ENCODE peak calls at places on chromosomes 1 and 21, in five cellular contexts. T is heart left ventricle, Q is sigmoid colon, J is body of pancreas, H is spleen. B is an unnamed sample.

GRCh38 chr1:91015794-91016550 is 5.9 kb downstream of the ZNF644 start:
- DNase-seq in T (no peak), J (no peak), Q (no peak), H (no peak), B (no peak)

GRCh38 chr21:43864313-43864805 is 664 bp upstream of the AGPAT3 start:
- DNase-seq in J (peak), H (peak), T (peak), Q (peak), B (no peak)

GRCh38 chr1:47805826-47806450 is 191.2 kb downstream of the TRABD2B start:
- DNase-seq in T (no peak), Q (no peak), H (no peak), J (no peak), B (no peak)

GRCh38 chr1:163747855-163748254 is 426.1 kb downstream of the NUF2 start:
- DNase-seq in H (no peak), J (no peak), Q (no peak), T (no peak), B (no peak)

GRCh38 chr21:26047279-26047967 is 123.1 kb downstream of the APP start:
- DNase-seq in Q (no peak), J (peak), T (no peak), H (no peak), B (no peak)

GRCh38 chr1:183139281-183139942 is 46.7 kb upstream of the LAMC2 start:
- DNase-seq in J (no peak), T (no peak), H (no peak), Q (no peak), B (no peak)

GRCh38 chr1:23118957-23119792 is 49.5 kb downstream of the LUZP1 start:
- DNase-seq in H (no peak), T (no peak), J (no peak), Q (no peak), B (no peak)

GRCh38 chr1:201673093-201673492 is 134.2 kb downstream of the NAV1 start:
- DNase-seq in Q (no peak), T (no peak), H (no peak), J (no peak), B (no peak)

GRCh38 chr21:45031231-45032191 is 42.9 kb upstream of the ADARB1 start:
- DNase-seq in H (no peak), Q (peak), T (no peak), J (no peak), B (no peak)

GRCh38 chr1:84156210-84156621 is 12.1 kb downstream of the PRKACB start:
- DNase-seq in T (no peak), Q (no peak), H (no peak), J (no peak), B (no peak)

GRCh38 chr1:210754931-210755670 is 378.8 kb downstream of the KCNH1 start:
- DNase-seq in Q (no peak), J (no peak), H (no peak), T (no peak), B (no peak)

GRCh38 chr1:172450524-172450885 is 6.6 kb upstream of the PIGC start:
- DNase-seq in H (no peak), T (no peak), Q (no peak), J (no peak), B (no peak)

GRCh38 chr21:35258521-35258920 is 209.4 kb upstream of the RUNX1 start:
- DNase-seq in T (no peak), J (no peak), Q (no peak), H (no peak), B (no peak)

GRCh38 chr1:69814926-69815325 is 247.2 kb downstream of the LRRC7 start:
- DNase-seq in H (no peak), Q (no peak), T (no peak), J (no peak), B (no peak)

GRCh38 chr1:185435696-185436379 is 118.8 kb upstream of the IVNS1ABP start:
- DNase-seq in T (no peak), H (no peak), Q (no peak), J (no peak), B (no peak)

GRCh38 chr1:177170756-177171535 is at the start of gene BRINP2:
- DNase-seq in Q (no peak), H (peak), T (peak), J (peak), B (no peak)

GRCh38 chr1:215081566-215082531 is 688 bp upstream of the KCNK2 start:
- DNase-seq in T (no peak), J (no peak), H (peak), Q (no peak), B (no peak)

GRCh38 chr1:29105822-29106221 is 17.9 kb downstream of the TMEM200B start:
- DNase-seq in T (no peak), H (no peak), Q (no peak), J (no peak), B (no peak)

GRCh38 chr1:17892225-17892624 is 137.1 kb downstream of the ACTL8 start:
- DNase-seq in H (peak), J (peak), T (peak), Q (no peak), B (no peak)

GRCh38 chr1:27021347-27022031 is 8.8 kb upstream of the TENT5B start:
- DNase-seq in Q (no peak), H (no peak), T (no peak), J (no peak), B (no peak)

GRCh38 chr1:214076004-214076320 is 88.2 kb downstream of the PROX1 start:
- DNase-seq in H (no peak), J (no peak), Q (no peak), T (no peak), B (no peak)

GRCh38 chr1:31663622-31664452 is 19.2 kb upstream of the PEF1 start:
- DNase-seq in Q (peak), J (peak), H (peak), T (peak), B (no peak)

GRCh38 chr1:231612393-231613089 is 14.0 kb upstream of the DISC1 start:
- DNase-seq in Q (no peak), H (peak), J (no peak), T (no peak), B (no peak)

GRCh38 chr1:221912230-221912629 is 170.3 kb upstream of the DUSP10 start:
- DNase-seq in Q (no peak), T (no peak), J (no peak), H (no peak), B (no peak)

GRCh38 chr1:97138515-97139032 is 417.0 kb downstream of the PTBP2 start:
- DNase-seq in H (no peak), T (no peak), Q (no peak), J (peak), B (no peak)

GRCh38 chr1:23960291-23960718 is 677 bp downstream of the PNRC2 start:
- DNase-seq in H (no peak), J (no peak), Q (no peak), T (no peak), B (no peak)

GRCh38 chr1:143698016-143698415 is 273.8 kb downstream of the FAM72C start:
- DNase-seq in Q (no peak), J (peak), H (peak), T (no peak), B (no peak)

GRCh38 chr1:12773438-12773837 is at the start of gene PRAMEF12:
- DNase-seq in J (no peak), Q (no peak), H (no peak), T (no peak), B (no peak)

GRCh38 chr1:109722920-109723319 is 10.9 kb downstream of the GSTM5 start:
- DNase-seq in Q (no peak), T (no peak), H (no peak), J (no peak), B (no peak)

DNA sequence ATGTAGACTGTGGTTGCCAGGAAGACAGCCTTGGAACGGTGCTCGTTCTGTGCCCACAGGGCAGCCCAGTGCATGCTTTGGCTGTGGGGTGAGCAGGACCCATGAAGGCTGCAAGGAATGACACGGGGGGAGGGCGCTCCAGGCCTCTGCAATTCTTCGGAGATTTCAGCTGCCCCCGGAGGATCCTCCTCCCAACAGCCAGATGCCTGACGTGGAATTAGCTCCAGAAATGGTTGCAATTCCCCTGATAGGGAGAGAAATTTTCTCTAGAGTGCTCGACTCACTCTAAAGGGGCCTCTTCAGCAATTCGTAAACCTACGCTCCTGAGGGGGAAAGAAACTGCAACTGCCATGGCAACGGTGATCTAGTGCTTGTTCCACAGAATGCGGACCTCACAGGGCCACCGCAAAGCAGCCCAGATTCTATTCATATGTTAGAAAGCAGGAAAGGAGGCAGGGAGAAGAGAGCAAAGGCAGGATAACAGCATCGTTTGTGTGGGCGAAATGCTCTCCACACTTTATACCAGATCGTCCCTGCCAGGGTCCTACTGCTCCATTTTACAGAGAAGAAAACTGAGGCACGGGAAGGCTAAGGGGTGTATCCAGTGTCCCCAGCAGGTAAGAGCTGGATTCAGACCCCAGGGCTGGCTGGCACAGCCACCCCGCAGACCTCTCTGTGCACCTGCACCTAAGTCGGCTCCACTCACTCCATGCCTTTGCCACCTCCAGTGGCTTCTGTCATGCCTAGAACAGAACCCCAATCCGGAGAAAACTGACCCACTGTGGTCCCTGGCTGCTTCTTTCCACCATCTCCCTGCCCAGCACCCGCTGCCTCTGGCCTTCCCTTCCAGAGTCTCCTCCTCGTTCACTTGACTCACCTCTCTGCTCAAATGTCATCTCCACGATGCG is 11.9 kb upstream of the PDE9A start:
- DNase-seq in T (peak), H (peak), J (no peak), Q (no peak), B (no peak)
- H3K4me3 ChIP-seq in T (no peak), H (no peak), J (no peak), Q (no peak), B (no peak)

GRCh38 chr1:208241541-208241940 is 2.6 kb downstream of the PLXNA2 start:
- DNase-seq in T (no peak), J (no peak), Q (peak), H (no peak), B (no peak)

GRCh38 chr1:208243522-208243850 is 698 bp downstream of the PLXNA2 start:
- DNase-seq in Q (no peak), H (no peak), T (no peak), J (no peak), B (no peak)

GRCh38 chr1:208243851-208244583 is at the start of gene PLXNA2:
- DNase-seq in J (peak), T (peak), Q (peak), H (peak), B (peak)

GRCh38 chr1:208242186-208242585 is 2.0 kb downstream of the PLXNA2 start:
- DNase-seq in Q (peak), T (no peak), H (no peak), J (no peak), B (no peak)

GRCh38 chr1:208242829-208243521 is 1.2 kb downstream of the PLXNA2 start:
- DNase-seq in J (peak), H (peak), Q (peak), T (peak), B (no peak)
- TF ChIP-seq POLR2A in J (no peak), H (no peak), Q (no peak), T (no peak), B (no peak)

GRCh38 chr1:43970502-43970901 is 692 bp downstream of the DPH2 start:
- DNase-seq in J (no peak), T (no peak), Q (no peak), H (no peak), B (no peak)

GRCh38 chr1:43968348-43968948 is 1.4 kb upstream of the DPH2 start:
- DNase-seq in Q (no peak), H (no peak), T (no peak), J (no peak), B (no peak)

GRCh38 chr1:43969746-43970466 is at the start of gene DPH2:
- DNase-seq in J (peak), H (peak), Q (peak), T (peak), B (peak)

GRCh38 chr1:43970911-43971310 is 1.1 kb downstream of the DPH2 start:
- DNase-seq in T (peak), Q (no peak), J (no peak), H (no peak), B (no peak)

GRCh38 chr1:43969416-43969745 is 429 bp upstream of the DPH2 start:
- DNase-seq in J (no peak), Q (no peak), H (no peak), T (no peak), B (no peak)
- H3K4me3 ChIP-seq in J (no peak), Q (no peak), H (no peak), T (peak), B (no peak)

GRCh38 chr1:33429332-33429731 is 1.6 kb downstream of the PHC2 start:
- DNase-seq in Q (no peak), T (no peak), J (no peak), H (no peak), B (no peak)

GRCh38 chr1:33428661-33429060 is 2.2 kb downstream of the PHC2 start:
- DNase-seq in H (no peak), T (no peak), J (no peak), Q (no peak), B (no peak)

GRCh38 chr1:33433509-33434362 is 2.8 kb upstream of the PHC2 start:
- DNase-seq in H (no peak), T (no peak), Q (peak), J (peak), B (no peak)

GRCh38 chr1:33429846-33430750 is 797 bp downstream of the PHC2 start:
- DNase-seq in T (peak), H (peak), Q (peak), J (peak), B (no peak)

DNA sequence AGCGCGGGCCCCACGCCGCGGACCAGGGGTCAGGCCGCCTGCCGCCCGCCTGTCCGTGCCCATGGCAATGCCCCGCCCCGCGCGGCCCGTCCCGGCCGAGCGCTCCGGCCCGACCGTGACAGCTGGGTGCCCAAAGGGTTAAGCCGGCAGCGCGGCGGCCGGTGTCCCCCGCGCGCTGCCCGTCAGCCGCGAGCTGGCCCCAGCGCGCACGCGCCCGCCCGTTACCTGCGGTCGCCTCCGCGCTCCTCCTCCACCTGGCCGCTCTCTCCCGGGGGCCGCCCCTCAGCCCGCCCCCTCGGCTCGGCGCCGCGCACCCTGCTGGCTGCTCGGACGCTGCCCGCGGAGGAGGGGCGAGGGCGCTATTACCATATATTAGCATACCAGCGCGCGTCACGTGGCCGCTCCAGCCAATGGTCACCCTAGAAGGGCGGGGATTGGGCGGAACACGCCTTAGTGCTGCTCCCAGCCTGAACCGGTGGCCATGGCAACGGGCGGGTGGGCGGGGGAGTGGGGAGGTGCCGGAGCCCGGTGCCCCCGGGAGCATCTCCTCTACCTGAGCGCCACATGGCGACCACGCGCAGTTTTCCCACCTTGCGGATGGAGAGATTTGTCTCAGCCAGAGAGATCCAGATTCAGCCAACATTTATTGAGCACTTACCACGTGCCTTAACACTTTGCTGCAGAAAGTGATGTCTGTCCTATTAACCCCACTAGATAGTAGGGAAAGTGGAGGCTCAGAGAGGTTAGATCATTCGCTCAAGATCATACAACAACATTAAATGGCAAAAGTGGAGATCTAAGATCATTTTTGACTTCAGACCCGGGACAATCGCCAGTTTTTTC is at the start of gene PHC2:
- DNase-seq in T (peak), J (peak), H (peak), Q (peak), B (peak)
- TF ChIP-seq POLR2A in T (peak), J (no peak), H (no peak), Q (no peak), B (no peak)

DNA sequence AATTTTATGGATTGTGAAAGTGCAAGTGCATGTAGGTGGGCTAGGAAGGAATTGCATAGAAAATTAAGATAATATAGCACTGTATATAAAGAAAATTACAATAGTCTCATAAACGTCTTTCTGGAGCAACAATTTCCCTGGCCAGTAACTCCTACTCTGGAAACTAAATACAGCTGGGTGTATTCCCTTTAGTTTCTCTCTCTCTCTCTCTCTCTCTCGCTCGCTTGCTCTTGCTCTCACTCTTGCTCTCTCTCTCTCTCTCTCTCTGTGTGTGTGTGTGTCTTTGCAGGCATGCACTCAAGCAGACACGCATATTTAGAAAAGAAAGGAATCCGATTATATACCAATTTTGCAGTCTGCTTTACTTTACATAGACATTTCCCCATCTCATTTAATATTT is 14.7 kb downstream of the S100A10 start:
- DNase-seq in H (no peak), J (no peak), Q (no peak), T (no peak), B (no peak)
- H3K4me3 ChIP-seq in H (no peak), J (no peak), Q (no peak), T (no peak), B (no peak)

DNA sequence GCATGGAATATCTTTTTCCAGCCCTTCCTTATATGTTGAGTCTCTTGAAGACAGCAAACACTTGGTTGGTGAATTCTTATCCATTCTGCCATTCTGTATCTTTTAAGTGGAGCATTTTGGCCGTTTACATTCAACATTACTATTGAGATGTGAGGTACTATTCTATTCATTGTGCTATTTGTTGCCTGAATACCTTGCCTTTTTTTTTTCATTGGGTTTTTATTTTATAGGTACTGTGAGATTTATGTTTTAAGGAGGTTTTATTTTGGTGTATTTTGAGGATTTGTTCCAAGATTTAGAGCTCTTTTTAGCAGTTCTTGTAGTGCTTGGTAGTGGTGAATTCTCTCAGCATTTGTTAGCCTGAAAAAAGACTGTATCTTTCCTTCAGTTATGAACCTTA is 60.6 kb upstream of the ASPM start:
- DNase-seq in H (no peak), J (no peak), Q (no peak), T (no peak), B (no peak)
- TF ChIP-seq POLR2A in H (no peak), J (no peak), Q (no peak), T (no peak), B (no peak)

B was measured in esophagus squamous epithelium.